ENCODE peak calls at places on chromosomes 12 and 14, in six cellular contexts. One of them, this sample, is unnamed.

GRCh38 chr12:15854916-15855315 is 27.3 kb upstream of the STRAP start:
- DNase-seq in heart left ventricle: no peak
- DNase-seq in fibroblast of lung: peak; percentile 24
- DNase-seq in mammary epithelial cell: no peak
- DNase-seq in CD8-positive, alpha-beta T cell: no peak
- DNase-seq in A549: no peak
- DNase-seq in this sample: no peak

GRCh38 chr12:42935090-42935489 is 345.5 kb upstream of the PRICKLE1 start:
- DNase-seq in A549: no peak
- DNase-seq in heart left ventricle: no peak
- DNase-seq in CD8-positive, alpha-beta T cell: no peak
- DNase-seq in mammary epithelial cell: no peak
- DNase-seq in fibroblast of lung: no peak
- DNase-seq in this sample: no peak

GRCh38 chr14:58866386-58866785 is 228.6 kb downstream of the DACT1 start:
- DNase-seq in fibroblast of lung: peak; percentile 53
- DNase-seq in mammary epithelial cell: no peak
- DNase-seq in CD8-positive, alpha-beta T cell: no peak
- DNase-seq in heart left ventricle: no peak
- DNase-seq in A549: no peak
- DNase-seq in this sample: no peak

GRCh38 chr12:68971404-68971803 is 38.4 kb upstream of the CPM start:
- DNase-seq in mammary epithelial cell: peak; percentile 87
- DNase-seq in CD8-positive, alpha-beta T cell: no peak
- DNase-seq in A549: peak; percentile 10
- DNase-seq in heart left ventricle: no peak
- DNase-seq in fibroblast of lung: peak; percentile 80
- DNase-seq in this sample: no peak

GRCh38 chr12:11897923-11898322 is 172.8 kb upstream of the BCL2L14 start:
- DNase-seq in fibroblast of lung: no peak
- DNase-seq in CD8-positive, alpha-beta T cell: no peak
- DNase-seq in A549: no peak
- DNase-seq in mammary epithelial cell: no peak
- DNase-seq in heart left ventricle: no peak
- DNase-seq in this sample: no peak

GRCh38 chr12:127711108-127711507 is 555.9 kb upstream of the TMEM132C start:
- DNase-seq in A549: no peak
- DNase-seq in mammary epithelial cell: no peak
- DNase-seq in heart left ventricle: no peak
- DNase-seq in fibroblast of lung: no peak
- DNase-seq in CD8-positive, alpha-beta T cell: no peak
- DNase-seq in this sample: no peak

GRCh38 chr12:108375986-108376663 is 37.0 kb upstream of the CMKLR1 start:
- DNase-seq in mammary epithelial cell: peak; percentile 13
- DNase-seq in A549: no peak
- DNase-seq in CD8-positive, alpha-beta T cell: no peak
- DNase-seq in fibroblast of lung: peak; percentile 45
- DNase-seq in heart left ventricle: no peak
- DNase-seq in this sample: no peak

GRCh38 chr12:55694651-55695050 is 13.1 kb downstream of the ITGA7 start:
- DNase-seq in A549: no peak
- DNase-seq in heart left ventricle: no peak
- DNase-seq in fibroblast of lung: no peak
- DNase-seq in CD8-positive, alpha-beta T cell: no peak
- DNase-seq in mammary epithelial cell: no peak
- DNase-seq in this sample: no peak

GRCh38 chr12:107610030-107610859 is 75.4 kb upstream of the PWP1 start:
- DNase-seq in A549: peak; percentile 58
- DNase-seq in CD8-positive, alpha-beta T cell: no peak
- DNase-seq in fibroblast of lung: peak; percentile 38
- DNase-seq in mammary epithelial cell: no peak
- DNase-seq in heart left ventricle: no peak
- DNase-seq in this sample: peak; percentile 27

GRCh38 chr14:32534145-32534544 is 205.0 kb downstream of the AKAP6 start:
- DNase-seq in mammary epithelial cell: no peak
- DNase-seq in A549: no peak
- DNase-seq in CD8-positive, alpha-beta T cell: no peak
- DNase-seq in fibroblast of lung: no peak
- DNase-seq in heart left ventricle: no peak
- DNase-seq in this sample: no peak

GRCh38 chr14:32537166-32537565 is 208.1 kb downstream of the AKAP6 start:
- DNase-seq in fibroblast of lung: no peak
- DNase-seq in A549: no peak
- DNase-seq in mammary epithelial cell: no peak
- DNase-seq in heart left ventricle: no peak
- DNase-seq in CD8-positive, alpha-beta T cell: no peak
- DNase-seq in this sample: no peak

GRCh38 chr14:32531942-32532341 is 202.8 kb downstream of the AKAP6 start:
- DNase-seq in mammary epithelial cell: no peak
- DNase-seq in fibroblast of lung: no peak
- DNase-seq in CD8-positive, alpha-beta T cell: no peak
- DNase-seq in heart left ventricle: no peak
- DNase-seq in A549: no peak
- DNase-seq in this sample: no peak

GRCh38 chr14:32530800-32531199 is 201.7 kb downstream of the AKAP6 start:
- DNase-seq in CD8-positive, alpha-beta T cell: no peak
- DNase-seq in A549: no peak
- DNase-seq in mammary epithelial cell: no peak
- DNase-seq in heart left ventricle: no peak
- DNase-seq in fibroblast of lung: no peak
- DNase-seq in this sample: no peak

DNA sequence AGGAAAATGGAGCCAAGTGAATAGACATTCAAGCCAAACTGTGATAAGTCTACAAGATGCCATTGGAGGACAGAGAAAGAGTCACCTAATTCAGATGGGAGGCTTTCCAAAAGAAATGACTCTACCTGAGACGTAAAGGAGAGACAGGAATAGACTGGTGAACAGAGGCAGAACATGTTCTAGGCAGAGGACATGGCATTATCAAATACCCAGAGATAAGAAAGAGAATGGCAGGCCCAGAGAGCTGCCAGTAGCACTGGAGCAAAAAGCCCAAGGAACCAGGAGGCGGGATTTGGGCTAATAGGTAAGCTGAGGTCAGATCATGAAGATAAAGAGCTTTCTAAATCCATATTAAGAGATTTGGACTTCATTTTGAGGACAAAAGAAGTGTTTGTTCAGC is 207.1 kb downstream of the AKAP6 start:
- DNase-seq in CD8-positive, alpha-beta T cell: no peak
- DNase-seq in fibroblast of lung: no peak
- DNase-seq in mammary epithelial cell: no peak
- DNase-seq in heart left ventricle: peak; percentile 22
- DNase-seq in A549: no peak
- DNase-seq in this sample: no peak
- H3K4me1 ChIP-seq in CD8-positive, alpha-beta T cell: no peaks in the 10 kb centered on the region
- H3K4me1 ChIP-seq in fibroblast of lung: no peaks in the 10 kb centered on the region
- H3K4me1 ChIP-seq in mammary epithelial cell: no peaks in the 10 kb centered on the region
- H3K4me1 ChIP-seq in heart left ventricle: peaks cover 47% of the 10 kb centered on the region
- H3K4me1 ChIP-seq in A549: no peaks in the 10 kb centered on the region
- H3K4me1 ChIP-seq in this sample: no peaks in the 10 kb centered on the region

GRCh38 chr14:90403065-90403464 is 6.2 kb downstream of the CALM1 start:
- DNase-seq in mammary epithelial cell: no peak
- DNase-seq in fibroblast of lung: no peak
- DNase-seq in heart left ventricle: no peak
- DNase-seq in CD8-positive, alpha-beta T cell: no peak
- DNase-seq in A549: no peak
- DNase-seq in this sample: no peak
- H3K4me1 ChIP-seq in mammary epithelial cell: peaks cover 30% of the 10 kb centered on the region
- H3K4me1 ChIP-seq in fibroblast of lung: peaks cover 12% of the 10 kb centered on the region
- H3K4me1 ChIP-seq in heart left ventricle: peaks cover 62% of the 10 kb centered on the region
- H3K4me1 ChIP-seq in CD8-positive, alpha-beta T cell: peaks cover 50% of the 10 kb centered on the region
- H3K4me1 ChIP-seq in A549: peaks cover 35% of the 10 kb centered on the region
- H3K4me1 ChIP-seq in this sample: peaks cover 26% of the 10 kb centered on the region

DNA sequence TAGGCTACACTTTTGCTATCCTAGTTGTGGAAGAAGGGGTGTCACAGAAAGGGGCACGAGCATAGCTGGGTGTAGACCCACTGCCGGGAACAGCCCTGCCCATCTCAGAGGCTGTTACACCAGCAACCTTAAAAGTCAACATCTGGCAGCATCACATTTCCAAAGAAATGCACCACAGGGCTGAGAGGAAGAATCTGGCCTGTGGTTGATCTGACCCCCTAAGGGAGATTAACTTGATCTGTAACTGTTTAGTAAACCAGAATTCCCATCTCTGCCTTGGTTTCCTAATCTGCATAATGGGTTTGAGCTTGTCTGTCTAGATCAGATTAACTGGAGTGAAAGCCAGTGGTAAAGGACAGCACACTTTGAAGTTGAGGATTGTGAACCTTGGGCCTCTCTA is 1.3 kb downstream of the LRP1-AS start:
- DNase-seq in CD8-positive, alpha-beta T cell: no peak
- DNase-seq in fibroblast of lung: no peak
- DNase-seq in mammary epithelial cell: no peak
- DNase-seq in heart left ventricle: no peak
- DNase-seq in A549: no peak
- DNase-seq in this sample: no peak
- H3K4me1 ChIP-seq in CD8-positive, alpha-beta T cell: peaks cover 13% of the 10 kb centered on the region
- H3K4me1 ChIP-seq in fibroblast of lung: peaks cover 57% of the 10 kb centered on the region
- H3K4me1 ChIP-seq in mammary epithelial cell: peaks cover 14% of the 10 kb centered on the region
- H3K4me1 ChIP-seq in heart left ventricle: peaks cover 50% of the 10 kb centered on the region
- H3K4me1 ChIP-seq in A549: peaks cover 28% of the 10 kb centered on the region
- H3K4me1 ChIP-seq in this sample: peaks cover 55% of the 10 kb centered on the region

DNA sequence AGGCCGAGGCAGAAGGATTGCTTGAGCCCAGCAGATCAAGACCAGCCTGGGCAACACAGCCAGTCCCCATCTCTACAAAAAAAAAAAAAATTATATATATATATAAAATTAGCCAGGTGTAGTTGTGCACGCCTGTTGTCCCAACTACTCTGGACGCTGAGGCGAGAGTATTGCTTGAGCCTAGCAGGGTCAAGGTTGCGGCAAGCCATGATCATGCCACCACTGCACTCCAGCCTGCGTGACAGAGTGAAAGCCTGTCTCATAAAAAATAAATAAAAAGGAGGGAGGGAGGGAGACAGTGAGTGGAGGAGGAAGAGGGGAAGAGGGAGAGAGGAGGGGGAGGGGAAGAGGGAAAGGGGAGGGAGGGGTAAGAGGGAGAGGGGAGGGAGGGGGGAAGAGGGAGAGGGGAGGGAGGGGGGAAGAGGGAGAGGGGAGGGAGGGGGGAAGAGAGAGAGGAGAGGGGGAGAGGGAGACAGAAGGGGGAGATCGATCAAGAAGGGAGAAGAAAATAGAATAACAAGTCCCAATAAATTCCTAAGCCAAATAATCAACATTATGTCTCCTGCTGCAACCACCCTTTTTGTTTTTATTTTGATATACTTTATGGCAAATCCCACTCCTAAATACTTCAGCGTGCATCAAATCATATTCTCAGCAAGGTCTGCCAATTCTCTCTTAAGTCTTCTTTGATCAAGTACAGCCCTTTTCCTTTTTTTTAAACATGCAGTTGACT is 163.9 kb downstream of the MED13L start:
- DNase-seq in mammary epithelial cell: no peak
- DNase-seq in CD8-positive, alpha-beta T cell: no peak
- DNase-seq in A549: no peak
- DNase-seq in heart left ventricle: no peak
- DNase-seq in fibroblast of lung: no peak
- DNase-seq in this sample: peak; percentile 29
- H3K4me1 ChIP-seq in mammary epithelial cell: peaks cover 2% of the 10 kb centered on the region
- H3K4me1 ChIP-seq in CD8-positive, alpha-beta T cell: no peaks in the 10 kb centered on the region
- H3K4me1 ChIP-seq in A549: peaks cover 45% of the 10 kb centered on the region
- H3K4me1 ChIP-seq in heart left ventricle: peaks cover 19% of the 10 kb centered on the region
- H3K4me1 ChIP-seq in fibroblast of lung: peaks cover 11% of the 10 kb centered on the region
- H3K4me1 ChIP-seq in this sample: peaks cover 36% of the 10 kb centered on the region